ENCODE peak calls at places on chromosomes 6 and 20, in four cellular contexts. N, V, R and B are unnamed samples.
A peak's percentile ranks its signal among the peaks of the same experiment; 100 is the strongest.

GRCh38 chr6:145948328-145948727 is 15.8 kb downstream of the SHPRH start:
- DNase-seq in V (no peak), R (no peak), N (no peak), B (no peak)

GRCh38 chr6:145036236-145036635 is 699.1 kb downstream of the EPM2A start:
- DNase-seq in N (no peak), V (no peak), R (no peak), B (no peak)

GRCh38 chr6:88211446-88211845 is 45.3 kb upstream of the CNR1 start:
- DNase-seq in V (no peak), R (no peak), N (no peak), B (no peak)

GRCh38 chr6:113732384-113732966 is 124.7 kb upstream of the MARCKS start:
- DNase-seq in V (peak; percentile 28), N (no peak), R (peak; percentile 40), B (no peak)

GRCh38 chr20:52993091-52993490 is 20.9 kb downstream of the TSHZ2 start:
- DNase-seq in R (no peak), V (no peak), N (no peak), B (no peak)

GRCh38 chr20:64154590-64155257 is 9.5 kb upstream of the MYT1 start:
- DNase-seq in R (no peak), N (no peak), V (no peak), B (no peak)

GRCh38 chr6:163230901-163231300 is 183.6 kb upstream of the QKI start:
- DNase-seq in N (no peak), R (no peak), V (no peak), B (no peak)

GRCh38 chr6:163529605-163530004 is 115.1 kb downstream of the QKI start:
- DNase-seq in N (no peak), R (no peak), V (no peak), B (no peak)

GRCh38 chr6:40138273-40138720 is 204.0 kb upstream of the MOCS1 start:
- DNase-seq in N (peak; percentile 55), V (no peak), R (no peak), B (no peak)

GRCh38 chr6:105644073-105644489 is 241.2 kb upstream of the PREP start:
- DNase-seq in R (no peak), V (no peak), N (no peak), B (no peak)

GRCh38 chr20:53934421-53935352 is 135.7 kb downstream of the BCAS1 start:
- DNase-seq in R (no peak), V (no peak), N (peak; percentile 87), B (no peak)

GRCh38 chr6:36432151-36432633 is 10.5 kb downstream of the PXT1 start:
- DNase-seq in N (no peak), R (no peak), V (no peak), B (no peak)

GRCh38 chr6:142861711-142862110 is 83.3 kb downstream of the HIVEP2 start:
- DNase-seq in V (no peak), R (peak; percentile 28), N (no peak), B (no peak)

GRCh38 chr20:51350941-51351631 is 191.4 kb downstream of the NFATC2 start:
- DNase-seq in R (no peak), N (no peak), V (no peak), B (no peak)

GRCh38 chr6:152459245-152459644 is 177.9 kb downstream of the SYNE1 start:
- DNase-seq in V (no peak), R (no peak), N (no peak), B (no peak)

GRCh38 chr6:42441059-42441471 is 10.7 kb downstream of the TRERF1 start:
- DNase-seq in R (no peak), N (no peak), V (peak; percentile 37), B (no peak)

GRCh38 chr6:31203345-31203979 is 33.0 kb upstream of the POU5F1 start:
- DNase-seq in R (no peak), V (no peak), N (peak; percentile 54), B (no peak)

GRCh38 chr6:140857734-140858380 is 1274.9 kb upstream of the GJE1 start:
- DNase-seq in V (no peak), R (no peak), N (no peak), B (no peak)

GRCh38 chr6:13289789-13290318 is 38.5 kb downstream of the TBC1D7 start:
- DNase-seq in V (no peak), R (no peak), N (peak; percentile 51), B (no peak)

GRCh38 chr6:170429457-170429856 is 122.9 kb downstream of the FAM120B start:
- DNase-seq in N (peak; percentile 38), R (no peak), V (no peak), B (no peak)

GRCh38 chr20:57109151-57109953 is 157.1 kb downstream of the BMP7 start:
- DNase-seq in R (no peak), N (no peak), V (no peak), B (no peak)

GRCh38 chr6:11532097-11532496 is 5.5 kb upstream of the TMEM170B start:
- DNase-seq in N (no peak), R (no peak), V (no peak), B (no peak)

GRCh38 chr20:59322101-59322500 is 21.7 kb downstream of the EDN3 start:
- DNase-seq in R (no peak), N (no peak), V (no peak), B (no peak)

GRCh38 chr6:20056350-20056992 is 155.8 kb downstream of the MBOAT1 start:
- DNase-seq in R (peak; percentile 39), N (peak; percentile 71), V (no peak), B (no peak)

GRCh38 chr20:14979472-14979986 is 642.1 kb upstream of the FLRT3 start:
- DNase-seq in N (no peak), R (no peak), V (no peak), B (no peak)

GRCh38 chr6:119979862-119980261 is 630.3 kb upstream of the MAN1A1 start:
- DNase-seq in R (no peak), N (peak; percentile 9), V (no peak), B (no peak)

GRCh38 chr20:31869942-31870702 is at the start of the genes DUSP15 and TTLL9:
- DNase-seq in N (no peak), V (peak; percentile 79), R (peak; percentile 90), B (peak; percentile 60)

DNA sequence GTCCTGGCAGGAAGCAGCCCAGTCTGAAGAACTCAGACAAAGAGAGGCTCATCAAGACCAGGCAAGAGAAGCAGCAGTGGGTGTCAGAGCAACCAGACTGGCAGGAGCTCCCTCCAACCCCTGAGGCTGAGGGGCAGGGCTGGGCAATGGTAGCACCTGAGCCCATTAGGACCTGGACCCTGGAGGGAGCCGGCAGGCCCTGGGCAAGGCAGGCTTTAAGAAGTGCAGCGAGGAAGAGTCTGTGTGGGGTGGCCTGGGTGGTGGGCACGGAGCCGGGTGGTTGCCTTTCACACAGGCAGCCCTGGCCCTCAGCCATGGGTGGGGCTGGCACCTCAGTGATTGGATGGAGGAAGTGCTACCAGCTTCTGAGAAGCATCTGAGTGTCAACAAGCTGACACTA is 33.1 kb upstream of the IRF4 start:
- DNase-seq in R (no peak), N (no peak), V (no peak), B (no peak)
- TF ChIP-seq TEAD4 in R (no peak), N (no peak), V (no peak), B (no peak)

DNA sequence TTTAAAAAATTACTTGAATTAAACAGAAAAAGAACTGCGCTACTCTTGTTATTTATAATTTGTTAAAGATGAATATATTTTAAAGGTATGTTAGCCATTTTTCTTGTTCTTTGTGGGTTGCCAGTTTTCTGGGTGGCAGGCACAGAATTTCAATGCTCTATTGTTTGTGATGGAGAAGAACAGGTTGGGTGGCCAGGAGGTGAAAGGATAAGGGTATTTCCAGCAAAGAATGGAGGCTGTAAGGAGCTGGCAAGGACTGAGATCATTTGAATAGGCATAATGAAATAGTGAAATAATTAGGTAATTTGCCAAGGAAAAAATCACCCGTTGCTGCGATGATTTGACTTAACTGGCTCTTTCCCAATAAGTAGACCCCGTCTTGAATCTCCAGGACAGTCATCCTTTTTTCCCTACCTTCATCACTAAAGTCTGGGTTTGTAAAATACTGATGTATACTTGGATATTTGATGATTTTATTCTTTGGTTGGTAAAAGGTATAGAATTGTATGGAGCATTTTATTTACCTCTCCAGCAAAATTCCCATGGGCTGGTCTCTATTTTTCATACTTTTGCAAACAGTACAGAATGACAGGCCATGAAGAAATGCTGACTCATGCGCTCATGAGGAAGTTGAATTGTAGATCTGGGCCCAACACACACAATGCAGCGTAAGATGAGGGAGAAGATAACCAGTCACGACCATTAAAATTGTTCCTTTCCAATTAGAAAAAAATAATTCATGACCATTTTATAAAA is 2.5 kb upstream of the GCNT2 start:
- DNase-seq in V (no peak), R (no peak), N (peak; percentile 92), B (no peak)
- TF ChIP-seq MAX in V (no peak), R (no peak), N (no peak), B (no peak)

DNA sequence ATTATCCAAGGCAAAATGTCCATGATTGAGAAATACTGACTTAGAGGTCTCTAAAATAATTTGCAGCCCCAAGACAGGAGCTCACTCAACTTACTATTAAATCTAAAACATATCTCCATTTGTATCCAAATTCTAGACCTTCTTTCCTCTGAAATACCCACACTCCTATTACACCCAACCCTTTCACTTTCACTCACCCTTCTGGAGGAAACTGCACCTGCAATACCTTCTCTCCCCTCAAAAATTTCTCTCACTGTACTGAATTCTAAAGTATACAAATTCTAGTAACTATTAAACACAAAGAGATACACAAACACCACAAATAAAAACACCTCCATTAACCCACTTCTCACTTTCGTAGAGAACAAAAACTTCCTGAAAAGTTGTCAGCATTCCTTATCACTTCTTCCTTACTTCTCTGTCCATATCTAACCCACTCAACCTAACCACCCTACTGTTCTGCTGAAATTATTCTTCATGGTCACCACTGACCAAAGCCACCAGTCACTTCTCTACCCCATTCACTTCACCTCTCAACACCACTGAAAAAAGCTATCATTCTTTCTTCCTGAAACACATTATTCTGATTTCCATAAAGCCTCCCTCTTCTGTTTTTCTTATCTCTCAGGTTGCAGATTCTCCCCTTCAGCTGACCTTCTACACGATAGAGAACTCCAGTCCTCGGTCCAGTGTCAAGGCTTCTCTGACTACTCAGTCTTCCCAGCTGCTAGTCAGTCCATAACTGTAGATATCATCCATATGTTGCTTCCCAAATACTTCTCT is 12.0 kb downstream of the LMBRD1 start:
- DNase-seq in V (no peak), R (no peak), N (peak; percentile 76), B (no peak)
- TF ChIP-seq TEAD4 in V (no peak), R (no peak), N (no peak), B (no peak)

GRCh38 chr6:63573140-63573898 is 1.0 kb downstream of the LOC128125822 start:
- DNase-seq in V (peak; percentile 86), R (peak; percentile 70), N (peak; percentile 85), B (peak; percentile 90)
- TF ChIP-seq MAX in V (peak; percentile 83), R (peak; percentile 52), N (peak; percentile 74), B (peak; percentile 72)

GRCh38 chr6:154555075-154555677 is 44.7 kb upstream of the CNKSR3 start:
- DNase-seq in R (peak; percentile 35), V (no peak), N (no peak), B (no peak)
- TF ChIP-seq TEAD4 in R (no peak), V (no peak), N (no peak), B (no peak)

DNA sequence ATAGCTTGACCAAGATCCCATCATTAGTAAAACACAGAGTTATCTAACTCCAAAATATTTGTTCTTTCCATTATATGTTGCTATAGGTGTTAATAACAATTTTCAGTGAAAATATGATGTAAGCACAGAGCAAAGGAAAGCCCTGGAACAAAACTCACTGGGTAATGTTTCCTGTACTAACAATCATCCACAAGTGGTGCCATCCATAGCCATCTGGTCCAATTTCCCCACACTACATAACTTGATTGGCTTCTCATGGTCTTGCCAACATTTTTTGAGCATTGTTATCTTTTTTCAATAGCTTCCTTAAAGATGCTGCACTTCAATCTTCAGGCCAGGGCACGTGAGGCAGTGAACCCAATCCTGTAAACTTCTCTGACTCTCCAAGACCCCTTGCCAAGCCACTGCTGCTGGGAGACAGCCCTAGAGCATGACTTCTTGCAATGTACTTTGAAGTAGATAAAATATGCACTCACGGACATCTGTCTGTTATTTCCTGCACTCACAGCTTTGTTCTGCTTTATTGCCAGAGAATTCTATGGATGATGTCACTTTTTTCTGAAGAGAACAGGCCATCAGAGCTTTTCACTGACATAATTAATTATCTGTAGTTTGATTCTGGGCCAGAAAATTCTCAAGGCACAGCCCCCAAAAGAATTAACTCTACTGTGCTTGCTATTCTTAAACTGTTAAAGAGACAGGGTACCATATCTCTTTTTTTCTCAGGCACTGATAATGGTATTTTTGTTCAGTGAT is 97.5 kb upstream of the TMEM30A start:
- DNase-seq in N (no peak), R (peak; percentile 9), V (no peak), B (no peak)
- TF ChIP-seq MAX in N (no peak), R (peak; percentile 10), V (no peak), B (no peak)